ENCODE peak calls at places on chromosomes 4 and X, in four cellular contexts. U, V, H and Z are unnamed samples.

GRCh38 chr4:120704529-120704928 is 218.0 kb downstream of the PRDM5 start:
- DNase-seq in U (no peak), V (no peak), H (no peak), Z (no peak)

GRCh38 chr4:156607198-156607498 is 364.5 kb downstream of the PDGFC start:
- DNase-seq in U (no peak), V (no peak), H (no peak), Z (no peak)

GRCh38 chr4:185898413-185898812 is 86.4 kb upstream of the SORBS2 start:
- DNase-seq in U (no peak), V (no peak), H (no peak), Z (no peak)

GRCh38 chr4:118345813-118346212 is 7.0 kb downstream of the PRSS12 start:
- DNase-seq in U (no peak), V (no peak), H (no peak), Z (no peak)

GRCh38 chr4:4554234-4554633 is 12.4 kb upstream of the STX18 start:
- DNase-seq in U (no peak), V (no peak), H (no peak), Z (no peak)

GRCh38 chrX:42565739-42566138 is 212.2 kb downstream of the PPP1R2C start:
- DNase-seq in U (no peak), V (no peak), H (no peak), Z (no peak)

GRCh38 chr4:6568689-6569332 is 6.2 kb upstream of the MAN2B2 start:
- DNase-seq in U (no peak), V (no peak), H (no peak), Z (no peak)

GRCh38 chr4:146288188-146288587 is 73.8 kb downstream of the REELD1 start:
- DNase-seq in U (no peak), V (no peak), H (no peak), Z (no peak)

GRCh38 chr4:94390804-94391410 is 48.3 kb upstream of the HPGDS start:
- DNase-seq in U (no peak), V (no peak), H (no peak), Z (no peak)

GRCh38 chr4:112895785-112896184 is 153.7 kb upstream of the ANK2 start:
- DNase-seq in U (no peak), V (no peak), H (peak), Z (no peak)

DNA sequence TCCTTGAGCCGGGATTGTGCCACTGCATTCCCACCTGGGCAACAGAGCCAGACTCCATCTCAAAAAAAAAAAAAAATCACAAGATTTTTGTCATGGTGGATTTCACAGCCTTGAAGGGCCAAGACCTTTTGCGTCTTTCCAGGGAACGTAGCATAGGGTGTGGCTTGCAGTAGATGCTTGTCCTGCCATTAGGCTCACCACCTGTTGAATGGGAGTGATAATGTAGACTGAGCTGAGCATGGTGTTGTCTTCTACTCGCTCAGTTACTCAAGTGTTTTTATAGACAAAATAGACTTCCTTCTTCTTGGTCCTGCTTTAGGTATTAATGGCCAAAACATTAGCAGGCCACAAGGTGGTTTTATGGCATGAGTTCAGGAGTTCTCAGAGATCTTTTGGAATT is 40.8 kb downstream of the JADE1 start:
- DNase-seq in U (no peak), V (no peak), H (no peak), Z (no peak)
- H3K27ac ChIP-seq in U (no peak), V (no peak), H (no peak), Z (no peak)

GRCh38 chr4:99574530-99575314 is at the start of gene MTTP:
- DNase-seq in U (no peak), V (no peak), H (no peak), Z (no peak)
- H3K27ac ChIP-seq in U (no peak), V (no peak), H (no peak), Z (no peak)

DNA sequence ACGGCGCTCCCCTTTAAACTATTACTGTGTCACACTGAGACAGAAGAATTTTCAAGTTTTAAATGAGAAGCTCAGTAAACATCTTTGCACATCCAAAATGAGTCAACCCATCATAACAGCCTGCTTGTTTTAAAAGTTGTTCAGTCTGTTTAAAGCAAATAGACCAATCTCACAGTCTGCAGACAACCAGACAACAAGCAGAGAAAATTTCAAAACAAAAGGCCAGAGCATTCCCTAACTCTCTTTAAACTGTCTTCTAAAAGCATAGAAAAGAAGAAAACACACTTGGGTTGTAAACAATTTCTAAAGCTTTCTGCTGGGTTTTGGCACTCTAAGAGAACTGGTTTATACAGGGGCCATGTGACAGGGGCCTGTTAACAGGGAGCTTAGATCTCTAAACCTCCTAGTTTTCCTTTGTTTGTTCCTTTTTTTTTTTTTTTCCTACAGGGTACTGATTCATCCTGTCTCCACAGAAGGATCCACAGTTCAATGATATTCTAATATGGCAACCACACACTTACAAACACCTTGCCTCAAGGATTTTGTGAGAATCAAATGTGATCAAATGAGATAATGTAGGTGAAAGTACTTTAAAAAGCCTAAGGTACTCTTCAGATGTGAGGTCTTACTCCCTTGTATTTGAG is 100.8 kb upstream of the MAML3 start:
- DNase-seq in U (no peak), V (no peak), H (no peak), Z (no peak)
- H3K27ac ChIP-seq in U (no peak), V (no peak), H (no peak), Z (no peak)

GRCh38 chrX:109847257-109848187 is 114.5 kb upstream of the ACSL4 start:
- DNase-seq in U (no peak), V (no peak), H (no peak), Z (no peak)
- H3K27ac ChIP-seq in U (no peak), V (no peak), H (peak), Z (no peak)

GRCh38 chr4:14095881-14096280 is 468.4 kb upstream of the BOD1L1 start:
- DNase-seq in U (no peak), V (no peak), H (no peak), Z (no peak)

GRCh38 chr4:14096406-14096965 is 469.0 kb upstream of the BOD1L1 start:
- DNase-seq in U (no peak), V (no peak), H (no peak), Z (no peak)

GRCh38 chr4:14100349-14100748 is 472.8 kb upstream of the BOD1L1 start:
- DNase-seq in U (no peak), V (no peak), H (no peak), Z (no peak)
- H3K27ac ChIP-seq in U (no peak), V (no peak), H (no peak), Z (no peak)

DNA sequence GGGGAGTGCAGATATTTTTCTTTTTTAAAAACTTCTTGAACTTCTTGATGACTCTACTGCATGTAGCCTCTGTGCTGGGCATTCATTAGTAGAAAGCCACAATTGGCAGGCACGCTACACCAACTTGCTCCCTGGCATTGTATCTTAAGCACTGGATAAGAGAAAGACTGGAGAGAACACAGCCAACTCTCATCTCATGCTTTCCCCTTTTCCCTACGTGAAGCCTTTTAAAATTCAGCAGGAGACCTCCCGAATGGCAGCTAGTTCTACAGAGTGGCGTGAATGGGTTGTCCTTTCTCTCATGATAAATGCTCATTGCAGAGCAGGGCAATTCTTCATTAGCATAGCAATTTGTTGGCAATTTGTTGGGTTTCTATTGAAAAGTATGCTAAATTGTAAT is 47.9 kb downstream of the SEPTIN11 start:
- DNase-seq in U (no peak), V (no peak), H (no peak), Z (no peak)
- H3K27ac ChIP-seq in U (no peak), V (no peak), H (no peak), Z (no peak)

GRCh38 chr4:147313114-147313513 is 167.8 kb upstream of the EDNRA start:
- DNase-seq in U (no peak), V (no peak), H (no peak), Z (no peak)
- H3K27ac ChIP-seq in U (no peak), V (no peak), H (no peak), Z (no peak)

GRCh38 chrX:13087322-13088154 is 43.1 kb upstream of the FAM9C start:
- DNase-seq in U (no peak), V (no peak), H (no peak), Z (no peak)
- H3K27ac ChIP-seq in U (peak), V (no peak), H (no peak), Z (no peak)

GRCh38 chrX:121641560-121641959 is 594.1 kb downstream of the GLUD2 start:
- DNase-seq in U (no peak), V (no peak), H (no peak), Z (no peak)
- H3K27ac ChIP-seq in U (no peak), V (no peak), H (no peak), Z (no peak)

GRCh38 chrX:154039577-154039976 is 19.9 kb upstream of the IRAK1 start:
- DNase-seq in U (no peak), V (no peak), H (no peak), Z (no peak)

GRCh38 chrX:154037754-154038153 is 18.1 kb upstream of the IRAK1 start:
- DNase-seq in U (no peak), V (no peak), H (no peak), Z (no peak)

GRCh38 chrX:154043003-154043402 is 23.3 kb upstream of the IRAK1 start:
- DNase-seq in U (no peak), V (no peak), H (no peak), Z (no peak)

GRCh38 chrX:154040307-154040756 is 20.6 kb upstream of the IRAK1 start:
- DNase-seq in U (no peak), V (no peak), H (no peak), Z (no peak)

DNA sequence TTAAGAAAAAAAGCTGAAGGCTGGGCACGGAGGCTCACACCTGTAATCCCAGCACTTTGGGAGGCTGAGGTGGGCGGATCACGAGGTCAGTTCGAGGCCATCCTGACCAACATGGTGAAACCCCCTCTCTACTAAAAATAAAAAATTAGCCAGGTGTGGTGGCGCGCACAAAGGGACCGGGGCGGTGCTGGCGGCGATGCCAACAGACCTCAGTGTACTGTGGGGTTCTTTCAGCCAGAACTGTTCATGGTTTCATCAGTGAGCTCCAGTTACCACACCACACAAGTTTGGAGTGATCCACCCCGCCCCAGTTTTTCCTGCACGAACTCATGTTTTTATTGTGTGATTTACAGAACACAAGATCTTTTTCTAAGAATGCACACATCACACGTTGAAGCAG is 21.2 kb upstream of the IRAK1 start:
- DNase-seq in U (no peak), V (no peak), H (no peak), Z (no peak)
- H3K27ac ChIP-seq in U (no peak), V (peak), H (no peak), Z (no peak)